ENCODE peak calls at places on chromosomes 4 and X, in seven cellular contexts. Z is body of pancreas; C is naive thymus-derived CD4-positive, alpha-beta T cell; O is NK-92 treated with Interleukin-12 subunit alpha and Interleukin-12 subunit beta, amount 100 ng/mL, for 24 hours; A is HEK293T; X is mucosa of gallbladder; I is K562. T is an unnamed sample.

GRCh38 chrX:52217494-52218160 is 32.9 kb downstream of the MAGED4 start:
- DNase-seq in X (no peak), I (no peak), Z (no peak), O (no peak), A (no peak), C (no peak), T (no peak)

GRCh38 chrX:10109695-10110094 is 47.1 kb upstream of the CLCN4 start:
- DNase-seq in Z (no peak), C (no peak), I (no peak), O (no peak), X (peak; percentile 48), A (no peak), T (no peak)

GRCh38 chr4:7135389-7135746 is 57.0 kb upstream of the SORCS2 start:
- DNase-seq in X (no peak), I (no peak), O (no peak), A (no peak), Z (no peak), C (no peak), T (no peak)

GRCh38 chrX:2705036-2705435 is 13.9 kb downstream of the CD99 start:
- DNase-seq in A (no peak), C (no peak), O (no peak), I (no peak), Z (peak; percentile 25), X (no peak), T (no peak)

GRCh38 chrX:109927663-109928273 is 75.1 kb upstream of the TMEM164 start:
- DNase-seq in O (no peak), Z (no peak), C (no peak), I (no peak), X (no peak), A (no peak), T (no peak)

GRCh38 chr4:151169900-151170299 is 70.5 kb downstream of the RPS3A start:
- DNase-seq in C (no peak), Z (no peak), I (no peak), X (no peak), O (no peak), A (no peak), T (no peak)

GRCh38 chrX:135985974-135986312 is 708 bp downstream of the SLC9A6 start:
- DNase-seq in Z (no peak), X (no peak), A (no peak), O (no peak), I (peak; percentile 12), C (no peak), T (no peak)

GRCh38 chr4:170476351-170476750 is 386.6 kb upstream of the AADAT start:
- DNase-seq in O (no peak), X (no peak), I (no peak), A (no peak), C (no peak), Z (no peak), T (no peak)

GRCh38 chrX:53265771-53266170 is 15.6 kb downstream of the IQSEC2 start:
- DNase-seq in A (no peak), Z (no peak), C (no peak), I (no peak), O (no peak), X (no peak), T (no peak)

GRCh38 chr4:169024762-169025161 is 14.7 kb upstream of the CBR4 start:
- DNase-seq in I (no peak), C (no peak), O (no peak), A (peak; percentile 36), X (peak; percentile 20), Z (no peak), T (no peak)

GRCh38 chr4:81304871-81305270 is 89.8 kb upstream of the PRKG2 start:
- DNase-seq in C (no peak), A (no peak), O (no peak), X (no peak), I (no peak), Z (no peak), T (no peak)

GRCh38 chr4:142079951-142080350 is 443.6 kb downstream of the IL15 start:
- DNase-seq in A (no peak), C (no peak), X (no peak), Z (no peak), O (no peak), I (no peak), T (no peak)

GRCh38 chr4:190016369-190017289 is 10.4 kb downstream of the FRG2 start:
- DNase-seq in O (no peak), X (no peak), I (no peak), C (no peak), A (no peak), Z (no peak), T (no peak)

GRCh38 chr4:99807666-99808065 is 9.0 kb upstream of the DAPP1 start:
- DNase-seq in C (no peak), X (no peak), O (no peak), Z (no peak), I (no peak), A (no peak), T (no peak)

GRCh38 chr4:180363817-180364216 is 1879.4 kb upstream of the TENM3 start:
- DNase-seq in O (no peak), A (no peak), Z (no peak), I (no peak), X (no peak), C (no peak), T (no peak)

GRCh38 chrX:13955095-13955647 is 74.5 kb downstream of the GEMIN8 start:
- DNase-seq in I (no peak), X (no peak), A (no peak), C (no peak), Z (no peak), O (no peak), T (peak; percentile 56)

GRCh38 chr4:179671609-179672008 is 2229.4 kb upstream of the AGA start:
- DNase-seq in C (no peak), Z (no peak), X (no peak), A (no peak), O (no peak), I (no peak), T (no peak)

GRCh38 chrX:56253832-56254703 is 21.9 kb downstream of the KLF8 start:
- DNase-seq in Z (no peak), X (no peak), O (no peak), A (no peak), C (no peak), I (no peak), T (no peak)

GRCh38 chr4:56086561-56086960 is 137.8 kb downstream of the CEP135 start:
- DNase-seq in C (no peak), I (no peak), X (no peak), O (no peak), Z (no peak), A (no peak), T (no peak)

GRCh38 chr4:103754844-103755243 is 35.1 kb upstream of the TACR3 start:
- DNase-seq in C (no peak), I (no peak), Z (peak; percentile 85), A (no peak), X (peak; percentile 60), O (no peak), T (no peak)

GRCh38 chr4:72975488-72975784 is 94.1 kb downstream of the COX18 start:
- DNase-seq in A (no peak), C (no peak), I (no peak), O (no peak), X (no peak), Z (no peak), T (no peak)

GRCh38 chr4:145538636-145539035 is 57.0 kb downstream of the SMAD1 start:
- DNase-seq in X (no peak), A (no peak), C (no peak), Z (no peak), I (no peak), O (no peak), T (no peak)

GRCh38 chr4:5824635-5825034 is 68.3 kb downstream of the CRMP1 start:
- DNase-seq in A (peak; percentile 64), I (peak; percentile 49), Z (no peak), C (no peak), X (no peak), O (no peak), T (peak; percentile 5)

GRCh38 chr4:7630559-7631287 is 196.0 kb upstream of the PSAPL1 start:
- DNase-seq in C (no peak), A (no peak), O (no peak), I (no peak), Z (no peak), X (peak; percentile 76), T (no peak)

GRCh38 chrX:72306851-72307645 is 1.3 kb upstream of the CITED1 start:
- DNase-seq in X (peak; percentile 59), I (peak; percentile 57), C (no peak), Z (peak; percentile 59), O (no peak), A (peak; percentile 80), T (peak; percentile 86)

GRCh38 chr4:172708184-172708583 is 460.4 kb upstream of the GALNT7 start:
- DNase-seq in C (no peak), X (no peak), O (no peak), A (no peak), Z (no peak), I (no peak), T (no peak)

GRCh38 chrX:103756736-103757135 is 19.9 kb upstream of the PLP1 start:
- DNase-seq in Z (no peak), X (no peak), I (no peak), O (no peak), C (no peak), A (no peak), T (no peak)

GRCh38 chr4:108884596-108884995 is 121.7 kb upstream of the ETNPPL start:
- DNase-seq in I (no peak), Z (no peak), O (no peak), A (no peak), C (no peak), X (no peak), T (no peak)

GRCh38 chrX:12999422-12999821 is 24.5 kb downstream of the TMSB4X start:
- DNase-seq in O (no peak), Z (no peak), C (no peak), X (no peak), I (no peak), A (no peak), T (no peak)

GRCh38 chr4:87983996-87984395 is 8.5 kb downstream of the SPP1 start:
- DNase-seq in I (no peak), A (no peak), X (no peak), C (no peak), O (no peak), Z (no peak), T (no peak)

GRCh38 chrX:132615396-132616131 is 126.7 kb upstream of the MBNL3 start:
- DNase-seq in O (no peak), C (peak; percentile 9), Z (peak; percentile 57), I (peak; percentile 52), X (peak; percentile 32), A (peak; percentile 68), T (peak; percentile 1)

GRCh38 chrX:70421618-70422017 is 1.5 kb upstream of the GDPD2 start:
- DNase-seq in O (no peak), A (no peak), X (no peak), Z (no peak), I (no peak), C (no peak), T (peak; percentile 64)